ENCODE peak calls at places on chromosomes 6 and 20, in seven cellular contexts. U is sigmoid colon, Z is SK-N-SH, S is HepG2, I is breast epithelium, R is GM23338, V is Panc1. L is an unnamed sample.

GRCh38 chr20:60055740-60056139 is 97.5 kb downstream of the CDH26 start:
- DNase-seq in U (peak), Z (no peak), S (no peak), I (no peak), R (no peak), V (no peak), L (peak)

GRCh38 chr20:19885981-19886665 is 128.1 kb downstream of the RIN2 start:
- DNase-seq in U (peak), Z (no peak), S (peak), I (peak), R (peak), V (no peak), L (peak)

GRCh38 chr6:97437087-97437486 is 154.1 kb upstream of the MMS22L start:
- DNase-seq in U (no peak), Z (peak), S (peak), I (no peak), R (peak), V (peak), L (no peak)

GRCh38 chr20:33635341-33635740 is 26.8 kb upstream of the C20orf144 start:
- DNase-seq in U (no peak), Z (no peak), S (no peak), I (no peak), R (no peak), V (no peak), L (no peak)

GRCh38 chr20:5002077-5002413 is 735 bp upstream of the SLC23A2 start:
- DNase-seq in U (no peak), Z (peak), S (no peak), I (no peak), R (peak), V (no peak), L (no peak)

GRCh38 chr6:24064106-24064505 is 61.9 kb upstream of the NRSN1 start:
- DNase-seq in U (no peak), Z (peak), S (peak), I (no peak), R (peak), V (peak), L (no peak)

GRCh38 chr6:8905647-8906231 is 470.4 kb upstream of the SLC35B3 start:
- DNase-seq in U (no peak), Z (no peak), S (no peak), I (no peak), R (no peak), V (no peak), L (no peak)

GRCh38 chr6:166282394-166283032 is 25.7 kb downstream of the PRR18 start:
- DNase-seq in U (no peak), Z (no peak), S (no peak), I (no peak), R (no peak), V (no peak), L (peak)

GRCh38 chr20:11499235-11499634 is 418.5 kb upstream of the BTBD3 start:
- DNase-seq in U (no peak), Z (no peak), S (no peak), I (no peak), R (no peak), V (no peak), L (no peak)

GRCh38 chr6:47031656-47032055 is 10.5 kb downstream of the ADGRF1 start:
- DNase-seq in U (no peak), Z (no peak), S (no peak), I (no peak), R (no peak), V (no peak), L (no peak)

DNA sequence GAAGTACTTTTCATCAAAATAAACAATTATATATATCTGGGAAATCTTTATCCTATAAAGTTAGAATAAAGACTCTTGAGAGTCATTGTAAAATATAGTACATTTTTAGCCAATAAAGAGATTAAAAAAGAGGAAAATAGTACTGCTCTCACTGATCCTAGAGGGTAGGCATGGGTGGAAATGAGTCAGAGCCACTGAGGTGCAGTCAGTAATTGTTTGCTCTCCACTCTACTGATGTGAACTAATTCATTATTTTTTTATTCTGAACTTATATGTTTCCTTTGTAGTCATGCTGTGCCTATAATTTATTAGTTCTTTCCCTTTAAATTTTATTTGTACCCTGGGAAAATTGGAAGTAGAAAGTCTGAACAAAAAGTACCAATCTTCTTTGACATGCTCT is 1359.4 kb upstream of the GJE1 start:
- DNase-seq in U (no peak), Z (no peak), S (no peak), I (no peak), R (no peak), V (no peak), L (no peak)
- TF ChIP-seq POLR2AphosphoS5 in U (no peak), Z (no peak), S (no peak), I (no peak), R (no peak), V (no peak), L (no peak)

DNA sequence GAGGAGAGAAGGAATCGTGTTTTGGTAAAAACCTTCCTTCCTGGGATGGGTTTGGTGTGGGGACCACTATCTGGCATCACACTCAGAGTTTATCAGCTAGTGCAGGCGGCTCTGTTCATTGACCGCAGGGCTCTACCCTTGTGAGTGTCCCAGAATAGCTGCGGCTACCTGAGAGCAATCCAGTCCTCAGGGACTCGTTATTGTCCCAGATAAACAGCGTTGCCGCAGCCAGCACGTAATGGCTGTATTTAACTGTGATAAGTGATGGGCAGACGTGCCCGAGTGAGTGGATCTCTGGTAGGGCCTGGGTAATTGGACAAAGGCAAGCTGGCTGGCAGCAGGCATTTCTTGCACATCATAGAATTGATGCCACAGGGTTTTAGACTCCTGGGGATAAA is 163.3 kb downstream of the SOBP start:
- DNase-seq in U (no peak), Z (peak), S (no peak), I (no peak), R (no peak), V (no peak), L (no peak)
- TF ChIP-seq POLR2AphosphoS5 in U (no peak), Z (no peak), S (no peak), I (no peak), R (no peak), V (no peak), L (no peak)

GRCh38 chr20:53869466-53870258 is 200.7 kb downstream of the BCAS1 start:
- DNase-seq in U (peak), Z (peak), S (peak), I (peak), R (peak), V (peak), L (peak)
- TF ChIP-seq POLR2AphosphoS5 in U (no peak), Z (no peak), S (no peak), I (peak), R (no peak), V (peak), L (peak)

GRCh38 chr6:31465718-31466117 is 32.2 kb upstream of the MICB start:
- DNase-seq in U (no peak), Z (no peak), S (no peak), I (no peak), R (no peak), V (no peak), L (no peak)

GRCh38 chr6:31462964-31463940 is 34.7 kb upstream of the MICB start:
- DNase-seq in U (peak), Z (peak), S (peak), I (peak), R (peak), V (no peak), L (peak)

GRCh38 chr6:31465185-31465536 is 32.8 kb upstream of the MICB start:
- DNase-seq in U (peak), Z (no peak), S (no peak), I (no peak), R (no peak), V (no peak), L (no peak)

GRCh38 chr6:31466466-31466865 is 31.5 kb upstream of the MICB start:
- DNase-seq in U (no peak), Z (no peak), S (no peak), I (no peak), R (no peak), V (no peak), L (no peak)

DNA sequence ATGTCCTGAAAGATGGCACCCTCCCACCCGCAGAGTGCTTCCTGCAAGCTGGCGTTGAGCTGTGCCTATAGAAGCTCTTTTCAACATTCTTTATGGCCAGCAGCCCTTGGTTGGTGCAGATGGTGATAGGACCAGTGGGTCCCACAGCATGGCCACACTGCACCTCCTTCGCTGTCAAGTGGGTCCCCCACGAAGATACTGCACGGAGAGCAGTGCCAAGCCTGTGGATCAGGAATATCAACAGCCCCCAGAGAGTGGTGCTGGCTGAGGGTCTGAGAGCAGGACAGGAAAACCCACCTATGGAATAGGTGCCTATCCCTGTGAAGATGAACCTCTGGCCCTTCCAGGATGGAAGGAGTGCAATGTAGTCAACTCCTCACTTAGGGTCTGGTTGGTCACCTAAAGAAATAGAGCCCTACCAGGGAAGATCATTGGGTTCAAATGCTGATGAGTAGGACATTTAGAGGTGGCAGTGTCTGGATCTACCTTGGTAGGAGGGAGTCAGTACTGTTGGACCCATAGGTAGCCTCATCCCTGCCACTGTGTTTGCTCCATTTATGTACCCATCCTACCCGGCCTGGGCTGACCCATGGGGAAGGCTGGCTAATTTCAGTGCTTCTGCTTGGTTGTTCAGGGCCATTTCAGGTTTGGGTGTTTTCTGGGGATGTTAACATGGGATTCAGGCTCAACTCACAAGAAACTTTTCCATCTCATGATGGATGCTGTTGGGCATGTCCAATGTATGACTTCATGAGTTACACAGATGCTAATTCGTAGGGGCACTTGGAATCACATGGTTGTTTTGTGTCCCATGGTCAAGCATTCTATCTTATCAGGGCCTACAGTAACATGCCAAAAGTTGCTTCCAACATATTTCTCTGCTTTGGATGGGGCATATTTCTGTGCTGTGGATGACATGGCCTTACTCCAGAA is 33.4 kb upstream of the MICB start:
- DNase-seq in U (no peak), Z (no peak), S (no peak), I (no peak), R (no peak), V (no peak), L (no peak)
- TF ChIP-seq POLR2AphosphoS5 in U (no peak), Z (no peak), S (no peak), I (no peak), R (no peak), V (no peak), L (no peak)

GRCh38 chr6:144993870-144994269 is 708.7 kb downstream of the UTRN start:
- DNase-seq in U (no peak), Z (no peak), S (no peak), I (no peak), R (no peak), V (no peak), L (no peak)

GRCh38 chr6:144990768-144991167 is 705.6 kb downstream of the UTRN start:
- DNase-seq in U (no peak), Z (no peak), S (no peak), I (no peak), R (no peak), V (no peak), L (no peak)

GRCh38 chr6:144986271-144986670 is 701.1 kb downstream of the UTRN start:
- DNase-seq in U (no peak), Z (no peak), S (no peak), I (no peak), R (no peak), V (no peak), L (no peak)

GRCh38 chr6:144989319-144990099 is 704.4 kb downstream of the UTRN start:
- DNase-seq in U (no peak), Z (no peak), S (no peak), I (peak), R (no peak), V (no peak), L (no peak)
- TF ChIP-seq POLR2AphosphoS5 in U (no peak), Z (no peak), S (no peak), I (no peak), R (no peak), V (no peak), L (no peak)

DNA sequence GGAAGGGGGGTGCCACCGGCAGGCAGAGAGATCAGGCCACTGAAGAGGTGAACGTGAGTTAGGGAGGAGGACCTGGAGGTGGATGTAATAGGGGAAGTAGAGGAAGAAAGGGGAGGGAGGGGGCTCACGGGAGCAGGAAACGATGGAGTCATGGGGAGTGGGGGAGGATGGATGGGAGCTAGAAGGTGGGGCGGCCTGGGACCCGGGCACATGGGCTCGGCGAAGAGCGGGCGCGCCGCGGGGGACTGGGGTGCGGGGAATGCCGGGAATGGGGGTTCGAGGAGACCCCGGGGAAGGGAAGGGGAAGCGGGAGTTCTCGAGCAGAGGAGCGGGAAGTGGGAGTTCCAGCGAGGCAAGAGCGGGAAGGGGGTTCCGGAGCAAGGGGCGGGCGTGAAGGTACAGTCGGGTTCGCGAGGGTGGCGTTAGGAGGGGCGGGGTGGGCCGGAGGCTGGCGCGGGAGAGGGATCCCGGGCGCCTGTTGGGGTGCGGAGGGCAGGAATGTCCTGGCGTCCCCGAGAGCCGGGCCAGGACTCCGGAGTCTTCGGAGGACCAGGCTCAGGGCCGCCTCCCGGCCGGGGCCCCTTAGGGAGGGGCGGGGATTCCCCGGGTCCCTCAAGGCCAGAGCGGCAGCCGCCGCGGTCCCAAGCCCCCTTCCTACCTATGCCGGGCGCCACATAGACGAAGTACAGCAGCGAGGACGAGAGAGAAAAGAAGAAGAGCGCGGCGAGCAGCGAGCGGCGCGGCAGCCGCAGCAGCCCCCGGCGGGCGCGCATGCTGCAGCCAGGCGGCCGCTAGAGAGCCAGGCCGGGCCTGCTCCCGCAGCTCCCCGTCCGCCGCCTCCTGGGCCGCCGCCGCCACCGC is 530 bp downstream of the B4GALT5 start:
- DNase-seq in U (peak), Z (peak), S (no peak), I (peak), R (peak), V (no peak), L (peak)
- TF ChIP-seq POLR2AphosphoS5 in U (no peak), Z (no peak), S (no peak), I (no peak), R (no peak), V (no peak), L (no peak)

DNA sequence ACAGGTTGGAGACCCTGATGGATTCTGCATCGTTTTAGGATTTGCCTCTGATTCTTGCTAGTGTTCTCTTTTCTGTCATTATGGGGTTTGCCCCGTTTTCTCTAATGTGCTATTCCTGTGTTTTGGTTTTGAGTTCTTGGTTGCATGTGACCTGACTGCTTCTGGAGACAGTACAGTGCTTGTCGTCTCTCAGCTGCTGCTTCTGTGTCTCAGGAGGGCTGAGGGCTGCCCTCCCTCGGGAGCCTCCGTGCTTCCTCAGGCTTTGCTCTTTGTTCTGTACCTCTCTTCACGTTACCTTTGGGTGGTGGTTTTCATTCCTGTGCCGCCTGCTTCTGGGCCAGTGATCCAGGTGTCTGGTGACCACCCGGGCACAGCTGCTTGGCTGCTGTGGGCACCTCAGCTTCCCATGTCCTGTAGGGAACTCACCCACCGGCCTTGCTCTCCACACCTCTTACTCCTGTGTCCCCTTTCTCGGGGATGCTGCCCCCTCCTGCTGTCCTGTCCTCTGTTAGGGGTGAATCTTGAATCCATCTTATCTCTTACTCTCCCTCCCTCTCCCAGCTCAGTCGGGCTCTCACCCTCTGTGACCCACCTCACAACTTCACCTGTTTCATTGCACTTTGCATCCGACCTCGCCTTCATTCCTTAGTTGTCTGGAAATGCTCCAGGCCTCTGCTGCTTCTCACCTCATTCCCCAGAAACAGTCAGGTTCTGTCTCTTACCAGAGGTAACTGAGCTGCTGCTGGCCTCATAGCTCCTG is 33.2 kb downstream of the PANK2 start:
- DNase-seq in U (no peak), Z (no peak), S (no peak), I (no peak), R (no peak), V (no peak), L (no peak)
- TF ChIP-seq POLR2AphosphoS5 in U (no peak), Z (no peak), S (no peak), I (no peak), R (no peak), V (no peak), L (no peak)

GRCh38 chr6:132506461-132506860 is 6.5 kb downstream of the STX7 start:
- DNase-seq in U (no peak), Z (no peak), S (no peak), I (no peak), R (no peak), V (no peak), L (no peak)

GRCh38 chr6:132499757-132500156 is 13.2 kb downstream of the STX7 start:
- DNase-seq in U (no peak), Z (no peak), S (no peak), I (no peak), R (no peak), V (no peak), L (no peak)

GRCh38 chr6:132504757-132505156 is 8.2 kb downstream of the STX7 start:
- DNase-seq in U (no peak), Z (no peak), S (no peak), I (no peak), R (no peak), V (no peak), L (peak)

GRCh38 chr6:132506869-132507813 is 5.8 kb downstream of the STX7 start:
- DNase-seq in U (no peak), Z (no peak), S (no peak), I (no peak), R (no peak), V (no peak), L (no peak)

DNA sequence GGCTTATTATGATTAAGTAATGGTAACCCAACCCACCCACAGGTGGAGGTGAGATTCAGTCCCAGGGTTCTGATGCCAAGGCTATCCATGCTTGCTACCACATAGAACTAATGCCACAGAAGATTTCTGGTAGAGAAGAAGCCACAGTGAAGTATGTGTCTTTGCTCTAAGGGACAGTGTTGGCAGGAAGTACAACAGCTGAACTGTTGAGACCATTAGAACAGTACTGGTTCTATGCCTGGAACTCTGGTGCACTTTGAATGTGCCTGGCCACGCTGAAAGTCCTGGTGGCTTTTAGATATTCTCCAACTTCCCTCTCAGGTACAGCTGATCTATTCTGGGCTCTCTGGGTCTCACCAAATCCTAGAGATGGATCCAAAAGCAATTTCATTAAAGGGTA is 7.8 kb downstream of the STX7 start:
- DNase-seq in U (no peak), Z (no peak), S (no peak), I (no peak), R (no peak), V (no peak), L (no peak)
- TF ChIP-seq POLR2AphosphoS5 in U (no peak), Z (no peak), S (no peak), I (no peak), R (no peak), V (no peak), L (no peak)

DNA sequence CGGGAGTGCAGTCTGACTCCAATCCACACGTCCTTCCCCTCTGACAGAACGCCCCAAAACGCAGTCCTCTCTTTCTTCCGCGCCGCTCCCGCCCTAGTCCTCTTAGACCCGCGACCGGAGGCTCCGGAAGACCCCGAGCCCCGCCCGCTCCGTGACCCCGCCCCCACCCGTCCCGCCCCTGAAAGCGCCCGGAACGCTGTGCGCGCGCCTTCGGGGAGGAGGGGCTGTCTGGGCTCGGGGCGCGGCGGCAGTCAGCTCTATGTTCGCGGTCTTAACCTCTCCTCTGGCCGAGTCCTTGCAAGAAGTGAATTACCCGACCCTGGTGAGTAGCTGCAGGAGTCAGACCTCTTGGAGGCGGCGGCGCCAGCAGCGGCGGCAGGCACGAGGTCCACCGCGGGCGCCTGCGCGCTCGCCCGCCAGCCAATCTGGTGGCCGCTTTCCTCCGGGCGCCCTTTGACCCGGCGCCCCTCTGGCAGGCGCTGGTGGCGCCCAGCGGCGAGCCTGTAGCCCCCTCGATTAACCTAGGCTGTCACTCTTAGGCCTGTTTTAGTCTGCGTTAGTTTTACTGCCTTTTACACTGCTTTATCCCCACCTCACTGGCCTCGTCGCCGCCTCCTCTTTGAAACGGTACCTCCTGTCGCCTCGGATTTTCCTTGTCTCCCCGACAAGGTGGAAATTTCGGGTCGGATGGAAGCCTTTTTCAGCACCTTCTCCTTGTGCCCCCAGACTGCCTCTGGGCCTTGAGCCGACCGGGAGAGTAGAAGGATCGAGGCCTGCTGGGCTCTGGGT is at the start of gene MANEA:
- DNase-seq in U (peak), Z (peak), S (peak), I (peak), R (peak), V (no peak), L (peak)
- TF ChIP-seq POLR2AphosphoS5 in U (peak), Z (peak), S (peak), I (peak), R (peak), V (peak), L (no peak)

L was measured in stomach.